ENCODE peak calls at places on chromosomes 5 and 9, in eight cellular contexts. E, D, O, J, L, Z, B and X are unnamed samples.
A peak's percentile ranks its signal among the peaks of the same experiment; 100 is the strongest.

GRCh38 chr9:12426198-12426864 is 266.9 kb upstream of the TYRP1 start:
- DNase-seq in E (peak; percentile 64), D (peak; percentile 35), O (no peak), J (peak; percentile 38), L (no peak), Z (peak; percentile 27), B (no peak), X (peak; percentile 3)

GRCh38 chr9:128946945-128947422 is 419 bp downstream of the DOLK start:
- DNase-seq in E (no peak), D (peak; percentile 43), O (no peak), J (no peak), L (no peak), Z (peak; percentile 38), B (peak; percentile 81), X (peak; percentile 31)

GRCh38 chr5:116771466-116772151 is 197.0 kb upstream of the SEMA6A start:
- DNase-seq in E (no peak), D (peak; percentile 83), O (peak; percentile 6), J (peak; percentile 16), L (no peak), Z (peak; percentile 39), B (no peak), X (peak; percentile 34)

GRCh38 chr5:107670927-107671741 is at the start of gene EFNA5:
- DNase-seq in E (peak; percentile 65), D (peak; percentile 63), O (peak; percentile 71), J (peak; percentile 65), L (no peak), Z (peak; percentile 48), B (peak; percentile 78), X (peak; percentile 65)

GRCh38 chr5:119243888-119244287 is 111.9 kb upstream of the TNFAIP8 start:
- DNase-seq in E (no peak), D (no peak), O (no peak), J (no peak), L (no peak), Z (no peak), B (no peak), X (no peak)

GRCh38 chr5:6704361-6704851 is 8.8 kb upstream of the TENT4A start:
- DNase-seq in E (peak; percentile 14), D (peak; percentile 84), O (no peak), J (no peak), L (peak; percentile 50), Z (peak; percentile 77), B (peak; percentile 79), X (peak; percentile 88)

GRCh38 chr5:123482258-123482657 is 29.7 kb upstream of the CSNK1G3 start:
- DNase-seq in E (peak; percentile 53), D (no peak), O (no peak), J (no peak), L (no peak), Z (no peak), B (no peak), X (peak; percentile 39)

GRCh38 chr9:21835111-21835510 is 32.7 kb downstream of the MTAP start:
- DNase-seq in E (no peak), D (no peak), O (no peak), J (no peak), L (no peak), Z (no peak), B (no peak), X (no peak)

GRCh38 chr5:58156977-58157701 is 302.7 kb downstream of the PLK2 start:
- DNase-seq in E (peak; percentile 9), D (peak; percentile 48), O (no peak), J (peak; percentile 58), L (no peak), Z (peak; percentile 54), B (no peak), X (peak; percentile 8)

GRCh38 chr9:110105107-110105506 is 102.9 kb downstream of the C9orf152 start:
- DNase-seq in E (peak; percentile 61), D (peak; percentile 80), O (no peak), J (no peak), L (no peak), Z (peak; percentile 57), B (no peak), X (peak; percentile 75)

GRCh38 chr5:80083115-80083890 is 48.2 kb downstream of the THBS4 start:
- DNase-seq in E (peak; percentile 64), D (peak; percentile 82), O (no peak), J (peak; percentile 87), L (peak; percentile 56), Z (peak; percentile 85), B (peak; percentile 31), X (peak; percentile 82)

DNA sequence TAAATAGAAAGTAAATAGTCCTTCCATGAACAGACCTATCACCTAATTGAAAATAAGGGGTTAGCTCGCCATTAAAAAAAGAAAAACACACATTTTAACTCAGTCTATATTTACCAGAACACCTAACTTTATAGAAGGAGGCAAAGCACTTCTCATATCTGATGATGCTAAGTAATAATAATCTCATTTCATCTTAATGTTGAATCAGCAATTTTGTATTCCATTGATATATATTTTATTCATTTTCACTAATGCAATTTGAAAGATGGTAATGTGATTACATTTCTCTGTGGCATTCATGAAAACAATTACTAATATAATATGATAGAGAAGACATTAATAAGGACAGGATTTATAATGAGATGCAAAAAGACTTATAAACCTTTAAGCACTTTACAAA is 276.7 kb downstream of the BNC2 start:
- DNase-seq in E (no peak), D (no peak), O (no peak), J (no peak), L (no peak), Z (no peak), B (no peak), X (no peak)
- TF ChIP-seq CTCF in E (no peak), D (no peak), O (no peak), J (no peak), L (no peak), Z (no peak), B (no peak), X (no peak)

GRCh38 chr9:38732849-38733248 is 12.9 kb upstream of the FAM240B start:
- DNase-seq in E (no peak), D (no peak), O (no peak), J (no peak), L (no peak), Z (no peak), B (no peak), X (no peak)
- TF ChIP-seq CTCF in E (no peak), D (no peak), O (no peak), J (no peak), L (no peak), Z (no peak), B (no peak), X (no peak)

GRCh38 chr5:141558150-141558549 is 60.6 kb downstream of the DIAPH1 start:
- DNase-seq in E (no peak), D (peak; percentile 54), O (no peak), J (no peak), L (no peak), Z (peak; percentile 31), B (no peak), X (peak; percentile 58)

GRCh38 chr5:141559481-141559880 is 59.3 kb downstream of the DIAPH1 start:
- DNase-seq in E (peak; percentile 4), D (peak; percentile 73), O (no peak), J (no peak), L (no peak), Z (peak; percentile 82), B (no peak), X (peak; percentile 87)

GRCh38 chr5:141560141-141560540 is 58.7 kb downstream of the DIAPH1 start:
- DNase-seq in E (peak; percentile 64), D (peak; percentile 42), O (no peak), J (no peak), L (no peak), Z (peak; percentile 19), B (no peak), X (peak; percentile 52)

GRCh38 chr5:141557681-141558136 is 61.1 kb downstream of the DIAPH1 start:
- DNase-seq in E (peak; percentile 94), D (peak; percentile 98), O (peak; percentile 88), J (peak; percentile 91), L (peak; percentile 99), Z (peak; percentile 100), B (peak; percentile 91), X (peak; percentile 99)

DNA sequence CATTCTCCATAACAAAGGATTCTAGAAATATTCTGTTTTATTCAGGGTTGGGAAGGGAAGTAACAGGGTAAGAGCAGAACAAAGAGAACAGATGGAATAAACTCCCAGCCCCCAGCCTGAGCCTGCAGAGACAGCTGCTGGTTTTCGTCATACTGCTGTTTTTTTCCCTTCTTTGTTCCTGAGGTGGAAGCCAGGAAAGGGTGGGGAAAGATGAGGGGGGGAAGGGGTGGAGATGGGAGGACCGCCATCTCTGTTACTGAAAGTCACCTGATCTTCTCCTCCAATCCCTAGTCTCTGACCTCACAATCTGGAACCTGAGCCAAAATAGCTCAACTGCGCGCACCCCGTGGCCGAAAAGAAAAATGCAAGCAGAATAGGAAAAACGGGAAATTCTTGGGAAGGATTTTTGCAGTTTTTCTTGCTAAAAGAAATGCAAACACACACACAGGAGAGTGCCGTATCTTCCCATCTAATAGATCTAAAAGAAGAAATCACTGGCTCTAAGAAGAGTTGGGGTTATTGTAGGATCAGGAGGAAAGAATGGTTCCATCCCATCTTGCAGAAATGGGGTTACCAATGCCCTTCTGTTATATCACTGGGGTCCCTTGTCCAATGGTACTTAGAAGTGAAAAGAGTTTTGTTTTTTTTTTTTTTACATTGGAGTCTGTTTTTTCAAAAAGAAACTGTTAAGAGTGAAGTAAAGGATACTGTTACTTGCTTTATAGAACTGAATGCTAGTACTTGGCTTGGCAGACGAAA is 57.9 kb downstream of the DIAPH1 start:
- DNase-seq in E (peak; percentile 99), D (peak; percentile 99), O (peak; percentile 77), J (peak; percentile 94), L (peak; percentile 97), Z (peak; percentile 98), B (peak; percentile 91), X (peak; percentile 99)
- TF ChIP-seq CTCF in E (peak; percentile 70), D (peak; percentile 86), O (peak; percentile 91), J (peak; percentile 89), L (peak; percentile 91), Z (peak; percentile 94), B (peak; percentile 69), X (peak; percentile 90)

GRCh38 chr9:79115176-79115575 is 456.6 kb upstream of the TLE4 start:
- DNase-seq in E (no peak), D (no peak), O (no peak), J (no peak), L (no peak), Z (no peak), B (no peak), X (no peak)

GRCh38 chr9:79120533-79121315 is 451.0 kb upstream of the TLE4 start:
- DNase-seq in E (no peak), D (no peak), O (no peak), J (no peak), L (no peak), Z (no peak), B (no peak), X (no peak)

GRCh38 chr9:79116709-79117108 is 455.1 kb upstream of the TLE4 start:
- DNase-seq in E (no peak), D (no peak), O (no peak), J (no peak), L (no peak), Z (no peak), B (no peak), X (no peak)

GRCh38 chr9:79111653-79112052 is 460.1 kb upstream of the TLE4 start:
- DNase-seq in E (no peak), D (no peak), O (no peak), J (no peak), L (no peak), Z (no peak), B (no peak), X (no peak)

DNA sequence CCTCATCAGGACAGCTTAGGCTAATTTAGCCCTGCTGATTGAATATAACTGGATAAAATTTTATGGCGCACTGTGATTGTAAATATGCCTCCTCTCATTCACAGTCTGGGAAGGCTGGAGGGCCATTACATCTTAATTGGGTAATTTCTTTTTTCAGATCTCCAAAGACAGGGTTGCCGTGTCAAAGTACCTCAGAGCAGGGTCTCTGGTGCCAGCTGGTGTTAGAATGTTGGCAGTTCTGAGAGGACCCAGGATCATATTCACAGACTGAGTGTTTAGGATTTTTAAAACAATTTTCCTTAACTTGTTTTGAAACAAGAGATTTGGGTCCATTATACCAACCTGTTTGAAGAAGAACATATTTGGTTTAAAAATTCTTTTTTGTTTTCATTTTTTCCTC is 455.7 kb upstream of the TLE4 start:
- DNase-seq in E (no peak), D (no peak), O (no peak), J (no peak), L (no peak), Z (no peak), B (no peak), X (no peak)
- TF ChIP-seq CTCF in E (no peak), D (no peak), O (no peak), J (no peak), L (peak; percentile 5), Z (no peak), B (no peak), X (no peak)